ENCODE peak calls at places on chromosome 15, in eight cellular contexts. X, J, W, R, A, T, K and C are unnamed samples.

GRCh38 chr15:76107169-76107568 is 47.4 kb downstream of the TMEM266 start:
- DNase-seq in X (no peak), J (no peak), W (no peak), R (no peak), A (no peak), T (peak; percentile 5), K (peak; percentile 28), C (no peak)

GRCh38 chr15:42228036-42228435 is 19.9 kb upstream of the VPS39 start:
- DNase-seq in X (no peak), J (no peak), W (no peak), R (no peak), A (no peak), T (no peak), K (no peak), C (no peak)

GRCh38 chr15:31456329-31457060 is 129.9 kb downstream of the KLF13 start:
- DNase-seq in X (no peak), J (no peak), W (no peak), R (no peak), A (no peak), T (no peak), K (no peak), C (no peak)

GRCh38 chr15:39580117-39580629 is 706 bp upstream of the THBS1 start:
- DNase-seq in X (peak; percentile 70), J (peak; percentile 26), W (peak; percentile 77), R (peak; percentile 67), A (peak; percentile 22), T (peak; percentile 94), K (peak; percentile 96), C (peak; percentile 98)

GRCh38 chr15:99446565-99447496 is 119.0 kb upstream of the MEF2A start:
- DNase-seq in X (peak; percentile 44), J (no peak), W (no peak), R (no peak), A (peak; percentile 12), T (no peak), K (no peak), C (no peak)

GRCh38 chr15:72864681-72865080 is 81.1 kb upstream of the ADPGK start:
- DNase-seq in X (no peak), J (no peak), W (no peak), R (no peak), A (no peak), T (no peak), K (no peak), C (no peak)

GRCh38 chr15:95365615-95366107 is 964.8 kb upstream of the NR2F2 start:
- DNase-seq in X (no peak), J (no peak), W (no peak), R (no peak), A (no peak), T (peak; percentile 84), K (no peak), C (peak; percentile 36)

GRCh38 chr15:62618432-62618831 is 424.1 kb upstream of the TPM1 start:
- DNase-seq in X (no peak), J (no peak), W (no peak), R (no peak), A (no peak), T (peak; percentile 72), K (peak; percentile 91), C (no peak)

GRCh38 chr15:23039917-23040281 is 530 bp upstream of the TUBGCP5 start:
- DNase-seq in X (no peak), J (no peak), W (no peak), R (no peak), A (no peak), T (no peak), K (no peak), C (no peak)

GRCh38 chr15:101086394-101087171 is 165.3 kb downstream of the CHSY1 start:
- DNase-seq in X (no peak), J (no peak), W (no peak), R (no peak), A (no peak), T (no peak), K (no peak), C (no peak)

GRCh38 chr15:55267401-55268053 is 22.1 kb downstream of the RAB27A start:
- DNase-seq in X (no peak), J (no peak), W (peak; percentile 29), R (peak; percentile 50), A (peak; percentile 39), T (peak; percentile 91), K (peak; percentile 39), C (no peak)

GRCh38 chr15:61841461-61841860 is 218.8 kb downstream of the VPS13C start:
- DNase-seq in X (no peak), J (no peak), W (no peak), R (no peak), A (no peak), T (no peak), K (no peak), C (no peak)

GRCh38 chr15:25787855-25788521 is 75.1 kb downstream of the ATP10A start:
- DNase-seq in X (no peak), J (no peak), W (no peak), R (no peak), A (no peak), T (peak; percentile 26), K (peak; percentile 74), C (peak; percentile 20)

GRCh38 chr15:80436511-80437307 is 32.5 kb downstream of the ARNT2 start:
- DNase-seq in X (no peak), J (no peak), W (no peak), R (no peak), A (no peak), T (peak; percentile 26), K (peak; percentile 61), C (no peak)

GRCh38 chr15:79311901-79312553 is 1.1 kb downstream of the TMED3 start:
- DNase-seq in X (no peak), J (no peak), W (no peak), R (no peak), A (no peak), T (peak; percentile 17), K (peak; percentile 3), C (no peak)

GRCh38 chr15:95812491-95812890 is 518.0 kb upstream of the NR2F2 start:
- DNase-seq in X (no peak), J (no peak), W (no peak), R (no peak), A (no peak), T (peak; percentile 9), K (peak; percentile 40), C (no peak)

GRCh38 chr15:88454867-88455810 is 12.0 kb downstream of the MRPL46 start:
- DNase-seq in X (peak; percentile 52), J (no peak), W (no peak), R (no peak), A (no peak), T (peak; percentile 75), K (peak; percentile 79), C (peak; percentile 41)

GRCh38 chr15:66221126-66221525 is 32.4 kb downstream of the MEGF11 start:
- DNase-seq in X (peak; percentile 16), J (no peak), W (no peak), R (no peak), A (no peak), T (no peak), K (no peak), C (no peak)

GRCh38 chr15:67884514-67885225 is 44.8 kb upstream of the RNU6-1 start:
- DNase-seq in X (peak; percentile 8), J (no peak), W (peak; percentile 29), R (no peak), A (peak; percentile 33), T (peak; percentile 78), K (peak; percentile 71), C (peak; percentile 96)